ENCODE peak calls at places on chromosome 3, in six cellular contexts. U is NT2/D1, O is hippocampal formation, K is NCI-H1092, J is NCI-H1105 treated with DMSO at 0.1 percent for 48 hours, C is anterior cingulate cortex. S is an unnamed sample.

GRCh38 chr3:196962930-196963259 is 5.7 kb downstream of the PIGZ start:
- DNase-seq in C (no peak), K (no peak), O (no peak), J (no peak), U (no peak), S (no peak)

GRCh38 chr3:123799544-123800351 is 84.4 kb downstream of the MYLK start:
- DNase-seq in C (no peak), K (no peak), J (no peak), O (no peak), U (no peak), S (no peak)

GRCh38 chr3:143081844-143082778 is 37.5 kb upstream of the CHST2 start:
- DNase-seq in J (no peak), K (no peak), O (no peak), U (no peak), C (no peak), S (no peak)

GRCh38 chr3:72446406-72447058 is 401.7 kb downstream of the SHQ1 start:
- DNase-seq in K (peak; percentile 9), C (peak; percentile 73), J (peak; percentile 24), O (no peak), U (peak; percentile 22), S (peak; percentile 13)

GRCh38 chr3:62873672-62874397 is 1.4 kb downstream of the CADPS start:
- DNase-seq in U (peak; percentile 82), O (peak; percentile 64), C (peak; percentile 58), K (peak; percentile 69), J (peak; percentile 76), S (no peak)

GRCh38 chr3:141279074-141279945 is 47.7 kb downstream of the PXYLP1 start:
- DNase-seq in C (no peak), O (no peak), J (peak; percentile 84), K (peak; percentile 26), U (no peak), S (no peak)

GRCh38 chr3:193857996-193858395 is 265.0 kb downstream of the OPA1 start:
- DNase-seq in O (no peak), U (no peak), K (no peak), C (no peak), J (no peak), S (peak; percentile 36)

GRCh38 chr3:138371070-138371950 is 22.9 kb downstream of the MRAS start:
- DNase-seq in C (no peak), K (no peak), O (no peak), U (no peak), J (no peak), S (no peak)

GRCh38 chr3:128074851-128075515 is 22.7 kb downstream of the SEC61A1 start:
- DNase-seq in U (no peak), K (no peak), C (no peak), J (peak; percentile 85), O (no peak), S (no peak)

S was measured in HFFc6.